ENCODE peak calls at places on chromosomes 2 and 18, in four cellular contexts. Q is left ventricle myocardium inferior, L is Ammon's horn, J is activated gamma-delta T cell. Y is an unnamed sample.

GRCh38 chr18:2471523-2471922 is 99.8 kb downstream of the METTL4 start:
- DNase-seq in Q (no peak), L (no peak), J (no peak), Y (no peak)

GRCh38 chr2:166516712-166517303 is 22.8 kb upstream of the SCN7A start:
- DNase-seq in Q (no peak), L (peak), J (no peak), Y (peak)

GRCh38 chr2:50401772-50402653 is 629.9 kb downstream of the NRXN1 start:
- DNase-seq in Q (no peak), L (peak), J (no peak), Y (peak)

GRCh38 chr2:175612280-175612679 is 389.8 kb downstream of the LNPK start:
- DNase-seq in Q (no peak), L (no peak), J (no peak), Y (no peak)

GRCh38 chr18:48695671-48696070 is 156.8 kb downstream of the CTIF start:
- DNase-seq in Q (no peak), L (no peak), J (no peak), Y (no peak)

GRCh38 chr2:44770221-44771187 is 171.0 kb upstream of the SIX3 start:
- DNase-seq in Q (no peak), L (no peak), J (no peak), Y (no peak)

GRCh38 chr2:222318026-222318711 is 19.4 kb upstream of the PAX3 start:
- DNase-seq in Q (peak), L (peak), J (no peak), Y (peak)

GRCh38 chr2:106159867-106160785 is 34.0 kb downstream of the UXS1 start:
- DNase-seq in Q (no peak), L (peak), J (no peak), Y (no peak)

GRCh38 chr2:95076705-95077520 is 44.7 kb downstream of the MRPS5 start:
- DNase-seq in Q (peak), L (peak), J (peak), Y (peak)

GRCh38 chr2:149042881-149043280 is 4.4 kb downstream of the LYPD6B start:
- DNase-seq in Q (no peak), L (no peak), J (no peak), Y (no peak)

GRCh38 chr2:121475811-121476571 is 54.7 kb upstream of the RNU4ATAC start:
- DNase-seq in Q (no peak), L (no peak), J (no peak), Y (no peak)

GRCh38 chr2:140696449-140696848 is 1434.4 kb downstream of the LRP1B start:
- DNase-seq in Q (no peak), L (no peak), J (no peak), Y (no peak)

GRCh38 chr2:169585673-169586072 is 1.5 kb downstream of the PPIG start:
- DNase-seq in Q (no peak), L (no peak), J (no peak), Y (no peak)

GRCh38 chr2:170723446-170723958 is 8.4 kb downstream of the SP5 start:
- DNase-seq in Q (no peak), L (no peak), J (no peak), Y (no peak)

GRCh38 chr2:7539077-7539476 is 621.9 kb downstream of the RNF144A start:
- DNase-seq in Q (no peak), L (no peak), J (no peak), Y (no peak)

GRCh38 chr2:168599738-168600137 is 143.7 kb downstream of the CERS6 start:
- DNase-seq in Q (no peak), L (no peak), J (no peak), Y (no peak)

GRCh38 chr2:145075454-145076062 is 555.6 kb upstream of the ZEB2 start:
- DNase-seq in Q (no peak), L (no peak), J (no peak), Y (no peak)